ENCODE peak calls at places on chromosomes 2 and 18, in seven cellular contexts. C, H, Q, I, Y, R and T are unnamed samples.

GRCh38 chr2:47568164-47568861 is 165.4 kb downstream of the MSH2 start:
- DNase-seq in C (no peak), H (no peak), Q (no peak), I (no peak), Y (no peak), R (no peak), T (no peak)

GRCh38 chr2:99565227-99565626 is 75.4 kb upstream of the REV1 start:
- DNase-seq in C (no peak), H (no peak), Q (no peak), I (no peak), Y (no peak), R (no peak), T (no peak)

GRCh38 chr2:84965192-84965516 is 5.8 kb upstream of the KCMF1 start:
- DNase-seq in C (no peak), H (no peak), Q (no peak), I (no peak), Y (no peak), R (no peak), T (no peak)

GRCh38 chr2:15913146-15913545 is 27.2 kb upstream of the MYCN start:
- DNase-seq in C (no peak), H (no peak), Q (no peak), I (no peak), Y (no peak), R (no peak), T (no peak)

GRCh38 chr2:105114551-105114950 is 76.7 kb downstream of the MRPS9 start:
- DNase-seq in C (no peak), H (peak; percentile 55), Q (peak; percentile 65), I (no peak), Y (peak; percentile 65), R (no peak), T (peak; percentile 73)

GRCh38 chr2:158748925-158749590 is 46.1 kb upstream of the DAPL1 start:
- DNase-seq in C (no peak), H (no peak), Q (no peak), I (no peak), Y (no peak), R (no peak), T (no peak)

GRCh38 chr2:177265386-177265690 is 811 bp upstream of the NFE2L2 start:
- DNase-seq in C (no peak), H (peak; percentile 53), Q (no peak), I (no peak), Y (no peak), R (peak; percentile 68), T (peak; percentile 66)

GRCh38 chr18:60549338-60549960 is 176.9 kb upstream of the MC4R start:
- DNase-seq in C (no peak), H (peak; percentile 74), Q (peak; percentile 70), I (no peak), Y (peak; percentile 72), R (no peak), T (peak; percentile 85)

GRCh38 chr2:221088506-221088905 is 483.6 kb downstream of the EPHA4 start:
- DNase-seq in C (no peak), H (no peak), Q (no peak), I (no peak), Y (no peak), R (no peak), T (no peak)

GRCh38 chr2:102484310-102485061 is 11.5 kb downstream of the SLC9A4 start:
- DNase-seq in C (no peak), H (no peak), Q (no peak), I (no peak), Y (no peak), R (no peak), T (no peak)

GRCh38 chr2:237519506-237520245 is 32.6 kb downstream of the MLPH start:
- DNase-seq in C (no peak), H (no peak), Q (no peak), I (no peak), Y (no peak), R (no peak), T (no peak)

GRCh38 chr2:10414591-10414990 is 33.5 kb downstream of the ODC1 start:
- DNase-seq in C (no peak), H (no peak), Q (no peak), I (no peak), Y (no peak), R (no peak), T (no peak)

GRCh38 chr2:199455533-199456382 is 2.0 kb downstream of the SATB2 start:
- DNase-seq in C (peak; percentile 49), H (peak; percentile 9), Q (no peak), I (peak; percentile 50), Y (no peak), R (peak; percentile 61), T (no peak)

GRCh38 chr2:106160786-106161261 is 33.3 kb downstream of the UXS1 start:
- DNase-seq in C (no peak), H (no peak), Q (no peak), I (no peak), Y (no peak), R (peak; percentile 36), T (no peak)

GRCh38 chr18:78977627-78978271 is 1.9 kb upstream of the SALL3 start:
- DNase-seq in C (no peak), H (no peak), Q (no peak), I (no peak), Y (no peak), R (no peak), T (no peak)

GRCh38 chr2:14761118-14761517 is 128.6 kb downstream of the LRATD1 start:
- DNase-seq in C (no peak), H (no peak), Q (no peak), I (no peak), Y (no peak), R (no peak), T (no peak)

GRCh38 chr2:212157011-212157410 is 381.6 kb downstream of the ERBB4 start:
- DNase-seq in C (no peak), H (no peak), Q (no peak), I (no peak), Y (no peak), R (no peak), T (peak; percentile 56)

GRCh38 chr2:224357098-224357901 is 44.6 kb downstream of the FAM124B start:
- DNase-seq in C (peak; percentile 49), H (peak; percentile 71), Q (peak; percentile 39), I (no peak), Y (peak; percentile 50), R (no peak), T (peak; percentile 64)

DNA sequence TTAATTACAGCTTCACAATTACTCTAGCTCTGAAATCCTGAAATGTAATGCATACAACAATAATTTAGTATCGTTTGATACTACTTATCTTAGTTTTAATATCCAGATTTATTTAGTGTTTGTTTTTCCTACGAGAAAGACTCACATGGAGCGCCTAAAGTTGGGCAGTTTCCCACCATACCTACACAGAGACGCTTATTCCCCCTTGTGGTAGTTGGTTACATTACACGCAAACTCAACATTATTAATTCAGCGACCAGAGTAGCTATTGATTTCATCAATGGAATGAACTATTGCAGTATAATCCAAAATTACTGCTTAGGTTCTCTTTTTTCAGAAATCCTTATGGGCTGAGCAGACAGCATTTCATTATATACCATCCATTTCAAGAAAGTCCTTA is 164.0 kb upstream of the REG3G start:
- DNase-seq in C (no peak), H (peak; percentile 2), Q (no peak), I (no peak), Y (no peak), R (no peak), T (no peak)
- TF ChIP-seq CTCF in C (no peak), H (no peak), Q (no peak), I (no peak), Y (peak; percentile 61), R (no peak), T (no peak)

DNA sequence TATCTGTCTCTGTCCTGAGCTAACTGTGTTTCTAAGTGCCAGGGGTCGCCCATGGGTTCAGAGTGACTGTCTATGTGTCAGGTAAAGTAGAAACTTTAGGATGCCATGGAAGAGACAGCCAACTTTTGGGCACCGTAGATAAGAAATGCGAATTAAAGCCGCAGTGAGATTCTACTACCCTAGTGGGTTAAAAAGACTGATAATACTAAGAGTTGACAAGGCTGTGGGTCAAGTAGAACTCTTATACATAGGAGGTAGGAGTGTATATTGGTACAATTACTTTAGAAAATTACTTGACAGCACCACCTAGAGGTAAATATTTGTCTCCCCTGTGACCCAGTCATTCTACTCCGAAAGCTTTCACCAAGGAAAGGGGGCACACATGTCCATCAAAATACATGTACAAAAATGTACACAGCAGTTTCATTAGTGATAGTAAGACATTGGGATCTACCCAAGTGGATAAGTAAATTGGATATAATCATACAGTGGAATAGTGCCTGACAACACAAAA is 371.3 kb downstream of the SLC4A3 start:
- DNase-seq in C (no peak), H (no peak), Q (no peak), I (no peak), Y (no peak), R (no peak), T (no peak)
- TF ChIP-seq CTCF in C (no peak), H (no peak), Q (no peak), I (no peak), Y (peak; percentile 49), R (no peak), T (no peak)

DNA sequence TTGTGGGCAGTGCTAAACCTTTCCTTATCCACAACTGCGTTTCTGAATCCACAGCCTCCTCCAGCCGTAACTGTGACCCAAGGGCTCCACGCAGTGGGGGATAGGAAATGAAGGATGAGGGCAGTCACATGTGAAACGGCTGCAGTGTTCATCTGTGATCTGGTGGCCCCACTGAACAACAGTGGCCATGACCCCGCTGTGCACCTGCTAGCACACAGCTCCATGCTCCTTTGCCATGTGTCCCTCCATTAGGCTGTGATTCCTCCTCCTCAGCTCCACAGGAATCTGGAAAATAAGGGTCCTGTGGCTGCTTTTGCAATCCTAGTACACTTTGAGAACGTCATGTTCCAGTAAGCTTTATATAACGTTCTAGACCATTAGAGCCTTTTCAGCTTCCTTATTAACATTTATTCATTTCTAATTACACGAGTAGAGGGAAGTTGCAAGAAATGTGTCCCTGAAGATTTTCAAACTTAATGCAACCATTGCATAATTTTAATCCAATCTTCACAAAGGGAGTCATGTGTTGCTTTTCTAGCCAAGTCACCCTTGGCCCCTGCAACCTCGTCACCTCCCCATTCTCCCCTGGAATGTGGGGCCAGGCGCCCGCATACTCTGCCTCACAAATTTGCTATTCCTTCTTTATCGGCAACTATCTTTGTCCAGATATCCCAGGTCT is 7.1 kb upstream of the NAPG start:
- DNase-seq in C (peak; percentile 35), H (no peak), Q (no peak), I (peak; percentile 56), Y (peak; percentile 28), R (no peak), T (peak; percentile 33)
- TF ChIP-seq CTCF in C (no peak), H (peak; percentile 31), Q (peak; percentile 49), I (peak; percentile 44), Y (no peak), R (peak; percentile 48), T (peak; percentile 24)

GRCh38 chr2:128781888-128782385 is 463.3 kb upstream of the HS6ST1 start:
- DNase-seq in C (no peak), H (no peak), Q (no peak), I (no peak), Y (no peak), R (no peak), T (no peak)
- TF ChIP-seq CTCF in C (no peak), H (no peak), Q (no peak), I (no peak), Y (no peak), R (no peak), T (no peak)

DNA sequence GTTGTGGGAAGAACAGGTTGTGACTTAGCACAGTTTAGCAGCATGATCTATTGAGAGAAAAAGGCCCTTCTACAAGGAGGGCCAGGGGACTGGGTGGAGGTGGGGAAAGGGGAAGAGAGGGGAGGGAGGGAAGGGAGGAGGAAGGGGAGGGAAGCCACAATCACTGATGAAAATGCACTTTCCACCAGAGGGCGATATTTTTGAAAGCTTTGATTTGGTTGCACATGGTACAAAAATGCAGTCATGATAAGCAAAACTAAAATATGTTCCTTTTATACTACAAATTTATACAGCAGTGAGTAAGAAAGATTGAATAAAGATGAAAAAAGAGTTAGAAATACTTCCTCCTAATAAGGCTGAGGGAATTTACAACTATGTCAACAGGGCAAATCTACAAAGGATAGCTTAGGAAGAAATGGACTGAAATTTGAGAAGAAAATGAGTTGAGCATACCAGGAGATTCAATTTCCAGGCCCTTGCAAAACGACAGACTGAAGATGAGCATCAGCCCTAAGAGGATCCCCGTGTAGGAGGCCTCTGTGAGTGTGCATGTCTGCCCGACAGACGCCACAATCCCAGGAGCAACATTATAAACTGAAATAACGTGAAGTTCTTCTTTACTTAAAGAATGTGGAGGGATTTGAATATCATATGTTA is 17.2 kb downstream of the SH3YL1 start:
- DNase-seq in C (no peak), H (peak; percentile 54), Q (peak; percentile 53), I (no peak), Y (peak; percentile 67), R (no peak), T (peak; percentile 63)
- TF ChIP-seq CTCF in C (no peak), H (peak; percentile 60), Q (peak; percentile 51), I (peak; percentile 67), Y (peak; percentile 89), R (peak; percentile 45), T (peak; percentile 59)